ENCODE peak calls at places on chromosomes 4 and X, in eight cellular contexts. G is K562, P is cardiac muscle cell, N is uterus, L is PC-9, I is stomach, Y is sigmoid colon, B is mammary epithelial cell. H is an unnamed sample.

GRCh38 chrX:118566359-118566758 is 70.7 kb downstream of the DOCK11 start:
- DNase-seq in I (no peak), N (no peak), L (no peak), B (no peak), G (no peak), P (no peak), Y (no peak), H (no peak)

GRCh38 chrX:66142351-66142750 is 21.7 kb upstream of the HEPH start:
- DNase-seq in G (no peak), B (no peak), N (no peak), Y (no peak), P (no peak), L (no peak), I (no peak), H (no peak)

GRCh38 chrX:120457766-120458180 is 11.3 kb downstream of the LAMP2 start:
- DNase-seq in I (no peak), N (no peak), G (no peak), P (no peak), L (no peak), B (peak; percentile 98), Y (no peak), H (peak; percentile 60)

GRCh38 chr4:151584101-151584500 is 175.1 kb downstream of the FHIP1A start:
- DNase-seq in I (no peak), L (no peak), G (no peak), N (no peak), P (no peak), B (peak; percentile 91), Y (no peak), H (peak; percentile 63)

GRCh38 chr4:107034091-107034698 is 1.9 kb downstream of the DKK2 start:
- DNase-seq in L (no peak), P (peak; percentile 68), N (peak; percentile 17), G (no peak), B (no peak), Y (peak; percentile 74), I (no peak), H (no peak)

GRCh38 chr4:17336524-17336941 is 175.4 kb downstream of the QDPR start:
- DNase-seq in B (peak; percentile 14), I (no peak), N (no peak), L (peak; percentile 90), Y (peak; percentile 71), P (no peak), G (no peak), H (no peak)

GRCh38 chr4:148444296-148445070 is 2.3 kb upstream of the NR3C2 start:
- DNase-seq in P (peak; percentile 63), B (peak; percentile 4), N (peak; percentile 38), L (no peak), Y (peak; percentile 71), G (no peak), I (peak; percentile 42), H (no peak)

GRCh38 chrX:39814391-39814790 is 283.4 kb downstream of the BCOR start:
- DNase-seq in N (no peak), B (no peak), Y (no peak), L (no peak), I (no peak), G (peak; percentile 37), P (no peak), H (no peak)

GRCh38 chr4:26459756-26460530 is 30.3 kb downstream of the CCKAR start:
- DNase-seq in G (no peak), Y (no peak), N (no peak), P (no peak), B (no peak), I (no peak), L (no peak), H (no peak)

GRCh38 chr4:131499139-131499873 is 1649.8 kb upstream of the PCDH10 start:
- DNase-seq in P (no peak), Y (no peak), B (peak; percentile 82), G (no peak), L (no peak), I (no peak), N (no peak), H (no peak)

GRCh38 chr4:26624042-26624441 is 40.2 kb downstream of the TBC1D19 start:
- DNase-seq in P (no peak), I (no peak), Y (no peak), L (no peak), G (no peak), N (no peak), B (no peak), H (no peak)

GRCh38 chr4:36385951-36386561 is 104.6 kb downstream of the DTHD1 start:
- DNase-seq in Y (no peak), N (no peak), P (no peak), I (no peak), L (no peak), G (no peak), B (no peak), H (no peak)

GRCh38 chr4:142314686-142315085 is 531.4 kb downstream of the INPP4B start:
- DNase-seq in P (no peak), L (no peak), N (no peak), G (no peak), B (no peak), I (peak; percentile 52), Y (no peak), H (no peak)

GRCh38 chr4:153507679-153508073 is 41.5 kb downstream of the TMEM131L start:
- DNase-seq in N (no peak), I (peak; percentile 61), G (no peak), B (no peak), L (no peak), Y (no peak), P (no peak), H (no peak)

GRCh38 chr4:48197643-48198237 is 63.7 kb upstream of the TXK start:
- DNase-seq in Y (no peak), I (no peak), G (peak; percentile 37), B (no peak), P (no peak), L (no peak), N (no peak), H (no peak)

GRCh38 chr4:145936142-145937020 is 2.2 kb downstream of the ZNF827 start:
- DNase-seq in I (peak; percentile 63), N (peak; percentile 73), B (peak; percentile 67), G (peak; percentile 32), Y (peak; percentile 85), L (peak; percentile 72), P (peak; percentile 92), H (no peak)

GRCh38 chr4:90137545-90137944 is 10.4 kb downstream of the CCSER1 start:
- DNase-seq in P (peak; percentile 15), N (no peak), Y (no peak), I (no peak), B (no peak), L (no peak), G (no peak), H (no peak)

GRCh38 chr4:153538408-153539057 is 72.4 kb downstream of the TMEM131L start:
- DNase-seq in G (no peak), B (no peak), I (no peak), Y (peak; percentile 69), P (no peak), N (peak; percentile 41), L (no peak), H (no peak)

GRCh38 chrX:39327255-39327654 is 526.0 kb downstream of the MID1IP1 start:
- DNase-seq in I (no peak), B (no peak), N (no peak), L (no peak), Y (no peak), G (no peak), P (no peak), H (no peak)

GRCh38 chrX:3820170-3820569 is 106.7 kb upstream of the PRKX start:
- DNase-seq in L (peak; percentile 40), Y (no peak), N (no peak), B (peak; percentile 82), G (no peak), I (no peak), P (no peak), H (no peak)

GRCh38 chr4:84803720-84804119 is 162.8 kb downstream of the WDFY3 start:
- DNase-seq in I (no peak), Y (no peak), B (peak; percentile 62), G (no peak), P (no peak), L (no peak), N (no peak), H (no peak)

GRCh38 chrX:1400731-1401471 is 9.0 kb upstream of the SLC25A6 start:
- DNase-seq in I (no peak), B (no peak), L (no peak), N (no peak), Y (peak; percentile 48), P (no peak), G (peak; percentile 22), H (no peak)

GRCh38 chr4:177367336-177367735 is 57.7 kb downstream of the NEIL3 start:
- DNase-seq in G (no peak), B (peak; percentile 12), I (no peak), N (no peak), Y (no peak), L (no peak), P (no peak), H (no peak)

GRCh38 chrX:19746919-19747671 is 140.3 kb downstream of the SH3KBP1 start:
- DNase-seq in Y (no peak), N (no peak), G (no peak), L (no peak), P (no peak), I (no peak), B (no peak), H (no peak)
- H3K4me1 ChIP-seq in Y (no peaks in the 10 kb centered on the region), N (no peaks in the 10 kb centered on the region), G (no peaks in the 10 kb centered on the region), L (no peaks in the 10 kb centered on the region), P (no peaks in the 10 kb centered on the region), I (no peaks in the 10 kb centered on the region), B (no peaks in the 10 kb centered on the region), H (no peaks in the 10 kb centered on the region)

GRCh38 chr4:113627321-113627720 is 134.2 kb downstream of the CAMK2D start:
- DNase-seq in Y (no peak), P (no peak), N (no peak), L (no peak), G (no peak), I (no peak), B (no peak), H (no peak)
- H3K4me1 ChIP-seq in Y (peaks cover 7% of the 10 kb centered on the region), P (peaks cover 14% of the 10 kb centered on the region), N (no peaks in the 10 kb centered on the region), L (no peaks in the 10 kb centered on the region), G (no peaks in the 10 kb centered on the region), I (peaks cover 5% of the 10 kb centered on the region), B (no peaks in the 10 kb centered on the region), H (no peaks in the 10 kb centered on the region)

GRCh38 chr4:6534050-6534449 is 40.9 kb upstream of the MAN2B2 start:
- DNase-seq in B (no peak), Y (no peak), P (no peak), G (no peak), I (no peak), N (no peak), L (no peak), H (no peak)

GRCh38 chr4:6532102-6532501 is 42.9 kb upstream of the MAN2B2 start:
- DNase-seq in L (no peak), B (no peak), I (no peak), Y (no peak), G (no peak), N (no peak), P (no peak), H (no peak)

GRCh38 chr4:6530964-6531363 is 44.0 kb upstream of the MAN2B2 start:
- DNase-seq in G (no peak), I (no peak), P (no peak), Y (no peak), L (no peak), B (no peak), N (no peak), H (no peak)

GRCh38 chr4:6534618-6535328 is 40.2 kb upstream of the MAN2B2 start:
- DNase-seq in P (no peak), I (no peak), L (no peak), Y (no peak), B (no peak), G (no peak), N (no peak), H (no peak)

GRCh38 chr4:6532658-6533057 is 42.3 kb upstream of the MAN2B2 start:
- DNase-seq in G (no peak), B (no peak), L (no peak), P (no peak), N (no peak), I (no peak), Y (no peak), H (no peak)
- H3K4me1 ChIP-seq in G (peaks cover 10% of the 10 kb centered on the region), B (no peaks in the 10 kb centered on the region), L (no peaks in the 10 kb centered on the region), P (no peaks in the 10 kb centered on the region), N (no peaks in the 10 kb centered on the region), I (no peaks in the 10 kb centered on the region), Y (no peaks in the 10 kb centered on the region), H (no peaks in the 10 kb centered on the region)

GRCh38 chr4:1718095-1718850 is 2.9 kb downstream of the TMEM129 start:
- DNase-seq in G (no peak), N (no peak), P (no peak), L (no peak), Y (no peak), I (peak; percentile 82), B (no peak), H (no peak)
- H3K4me1 ChIP-seq in G (peaks cover 76% of the 10 kb centered on the region), N (peaks cover 20% of the 10 kb centered on the region), P (peaks cover 11% of the 10 kb centered on the region), L (peaks cover 30% of the 10 kb centered on the region), Y (peaks cover 66% of the 10 kb centered on the region), I (peaks cover 66% of the 10 kb centered on the region), B (peaks cover 25% of the 10 kb centered on the region), H (peaks cover 22% of the 10 kb centered on the region)

H was measured in keratinocyte.